ENCODE peak calls at places on chromosome 18, in nine cellular contexts. P is K562; A is AG04450; S is CD4-positive, CD25-positive, alpha-beta regulatory T cell; C is uterus; O is aorta; L is IMR-90; G is OCI-LY7; W is adrenal gland. T is an unnamed sample. For H3K9me3, the result is how much of the 10 kb centered on the place peaks cover.

GRCh38 chr18:13558132-13558531 is 168.2 kb downstream of the FAM210A start:
- DNase-seq in G (peak), S (no peak), A (no peak), P (peak), W (no peak), C (no peak), L (peak), O (no peak), T (peak)

GRCh38 chr18:27750014-27750413 is 426.9 kb downstream of the CDH2 start:
- DNase-seq in G (peak), P (no peak), O (no peak), W (peak), C (no peak), L (peak), S (no peak), A (no peak), T (no peak)

GRCh38 chr18:22282311-22283235 is 113.2 kb downstream of the GATA6 start:
- DNase-seq in L (peak), P (no peak), A (peak), W (no peak), C (no peak), S (peak), G (no peak), O (no peak), T (no peak)

GRCh38 chr18:48345596-48345995 is 63.6 kb downstream of the ZBTB7C start:
- DNase-seq in L (peak), W (no peak), S (no peak), C (no peak), O (no peak), P (no peak), G (no peak), A (no peak), T (no peak)

GRCh38 chr18:55302337-55302833 is 285.6 kb downstream of the TCF4 start:
- DNase-seq in L (peak), C (no peak), O (no peak), A (no peak), G (no peak), P (no peak), W (no peak), S (no peak), T (no peak)

GRCh38 chr18:44602380-44602779 is 78.3 kb upstream of the SETBP1 start:
- DNase-seq in S (no peak), C (no peak), P (no peak), G (no peak), W (no peak), L (no peak), A (no peak), O (no peak), T (no peak)

GRCh38 chr18:741931-742512 is 29.6 kb upstream of the ENOSF1 start:
- DNase-seq in W (no peak), C (no peak), P (peak), A (peak), O (no peak), S (peak), L (peak), G (peak), T (no peak)

GRCh38 chr18:10727477-10727876 is 201.7 kb downstream of the NAPG start:
- DNase-seq in W (no peak), P (no peak), L (peak), G (no peak), C (no peak), A (no peak), S (no peak), O (no peak), T (no peak)

GRCh38 chr18:39675916-39676315 is 2110.3 kb upstream of the CELF4 start:
- DNase-seq in W (no peak), A (no peak), L (no peak), P (no peak), O (no peak), G (no peak), S (no peak), C (no peak), T (no peak)

GRCh38 chr18:46917108-46917807 is at the start of the genes KATNAL2 and PIAS2:
- DNase-seq in S (peak), W (peak), O (peak), C (peak), G (peak), A (no peak), P (peak), L (peak), T (peak)

GRCh38 chr18:11963991-11964484 is 17.3 kb upstream of the IMPA2 start:
- DNase-seq in O (no peak), S (no peak), C (peak), L (peak), P (peak), W (no peak), A (no peak), G (no peak), T (no peak)

GRCh38 chr18:45413180-45413836 is 202.0 kb upstream of the SLC14A2 start:
- DNase-seq in O (no peak), C (no peak), W (no peak), G (no peak), P (no peak), S (no peak), A (no peak), L (no peak), T (no peak)

GRCh38 chr18:28984731-28985130 is 807.8 kb upstream of the CDH2 start:
- DNase-seq in L (peak), A (no peak), O (no peak), W (no peak), S (no peak), G (no peak), P (no peak), C (no peak), T (no peak)

GRCh38 chr18:46474487-46475366 is 182.3 kb downstream of the LOXHD1 start:
- DNase-seq in S (no peak), L (no peak), W (no peak), G (no peak), P (no peak), O (no peak), C (no peak), A (no peak), T (no peak)

GRCh38 chr18:50560681-50561629 is 1.1 kb downstream of the MAPK4 start:
- DNase-seq in A (no peak), C (no peak), L (no peak), P (no peak), S (no peak), W (peak), G (no peak), O (no peak), T (no peak)

GRCh38 chr18:12679183-12679786 is 21.4 kb upstream of the SPIRE1 start:
- DNase-seq in L (peak), P (peak), W (peak), G (no peak), A (no peak), O (peak), C (peak), S (no peak), T (peak)

GRCh38 chr18:48832961-48833700 is 117.6 kb downstream of the SMAD7 start:
- DNase-seq in O (peak), G (no peak), S (no peak), L (peak), C (peak), A (no peak), P (no peak), W (peak), T (peak)

GRCh38 chr18:75162467-75162866 is 46.5 kb downstream of the PTGR3 start:
- DNase-seq in O (no peak), L (peak), P (no peak), S (no peak), A (no peak), W (no peak), C (no peak), G (no peak), T (peak)

GRCh38 chr18:54528942-54529376 is 62.1 kb upstream of the DYNAP start:
- DNase-seq in P (no peak), C (no peak), A (no peak), S (no peak), G (no peak), O (no peak), W (no peak), L (no peak), T (no peak)

GRCh38 chr18:36757081-36757480 is 71.7 kb downstream of the TPGS2 start:
- DNase-seq in A (peak), S (no peak), P (peak), O (no peak), W (peak), C (no peak), L (peak), G (peak), T (no peak)

GRCh38 chr18:10421859-10422258 is 32.6 kb upstream of the APCDD1 start:
- DNase-seq in O (no peak), G (no peak), L (peak), S (no peak), C (no peak), W (no peak), A (no peak), P (no peak), T (no peak)

GRCh38 chr18:24992491-24992890 is 359.5 kb downstream of the ZNF521 start:
- DNase-seq in L (peak), S (no peak), W (no peak), C (no peak), O (no peak), A (no peak), G (no peak), P (no peak), T (no peak)

GRCh38 chr18:46009158-46009866 is 42.2 kb upstream of the EPG5 start:
- DNase-seq in P (no peak), S (no peak), C (no peak), O (no peak), L (no peak), A (no peak), W (no peak), G (no peak), T (no peak)

GRCh38 chr18:50665015-50665414 is 105.1 kb downstream of the MAPK4 start:
- DNase-seq in C (no peak), P (no peak), L (no peak), O (no peak), S (no peak), G (no peak), A (no peak), W (no peak), T (no peak)

GRCh38 chr18:52588916-52589315 is 248.9 kb downstream of the DCC start:
- DNase-seq in W (no peak), L (peak), G (no peak), S (no peak), P (no peak), A (peak), C (no peak), O (no peak), T (no peak)

GRCh38 chr18:26005950-26006349 is 84.5 kb downstream of the SS18 start:
- DNase-seq in O (no peak), L (no peak), P (no peak), G (no peak), S (no peak), W (no peak), C (no peak), A (no peak), T (no peak)

GRCh38 chr18:4063545-4063944 is 391.6 kb downstream of the DLGAP1 start:
- DNase-seq in L (no peak), A (no peak), W (no peak), P (no peak), G (no peak), C (no peak), S (no peak), O (no peak), T (no peak)

GRCh38 chr18:11504962-11505361 is 104.4 kb upstream of the SLC35G4 start:
- DNase-seq in A (no peak), L (no peak), C (no peak), W (no peak), S (no peak), G (no peak), O (no peak), P (no peak), T (no peak)

GRCh38 chr18:24923138-24923537 is 428.8 kb downstream of the ZNF521 start:
- DNase-seq in L (no peak), O (no peak), S (no peak), C (no peak), W (no peak), G (peak), P (no peak), A (no peak), T (no peak)

GRCh38 chr18:49206717-49207116 is 253.7 kb downstream of the DYM start:
- DNase-seq in W (no peak), O (no peak), P (no peak), A (no peak), L (peak), C (no peak), S (no peak), G (peak), T (no peak)

GRCh38 chr18:46481048-46481846 is 175.8 kb downstream of the LOXHD1 start:
- DNase-seq in G (peak), O (no peak), P (peak), S (peak), W (peak), C (no peak), L (peak), A (peak), T (peak)

GRCh38 chr18:59918320-59918755 is 18.5 kb downstream of the PMAIP1 start:
- DNase-seq in O (no peak), P (peak), L (peak), S (no peak), A (no peak), C (no peak), W (peak), G (peak), T (no peak)

GRCh38 chr18:74698881-74699280 is 101.2 kb downstream of the ZNF407 start:
- DNase-seq in G (no peak), C (no peak), A (no peak), W (no peak), L (no peak), P (no peak), O (no peak), S (no peak), T (no peak)

GRCh38 chr18:26036635-26037034 is 53.8 kb downstream of the SS18 start:
- DNase-seq in S (no peak), O (no peak), C (no peak), G (no peak), A (no peak), P (no peak), W (no peak), L (no peak), T (no peak)

GRCh38 chr18:60259052-60259681 is 113.4 kb downstream of the MC4R start:
- DNase-seq in L (peak), C (no peak), G (peak), P (no peak), W (no peak), O (no peak), A (no peak), S (no peak), T (no peak)

GRCh38 chr18:44759925-44760342 is 79.2 kb downstream of the SETBP1 start:
- DNase-seq in S (no peak), C (no peak), W (no peak), P (no peak), L (no peak), O (no peak), A (no peak), G (peak), T (no peak)

GRCh38 chr18:39424261-39424660 is 1858.7 kb upstream of the CELF4 start:
- DNase-seq in G (no peak), O (no peak), L (no peak), P (no peak), S (no peak), C (no peak), W (no peak), A (no peak), T (no peak)

DNA sequence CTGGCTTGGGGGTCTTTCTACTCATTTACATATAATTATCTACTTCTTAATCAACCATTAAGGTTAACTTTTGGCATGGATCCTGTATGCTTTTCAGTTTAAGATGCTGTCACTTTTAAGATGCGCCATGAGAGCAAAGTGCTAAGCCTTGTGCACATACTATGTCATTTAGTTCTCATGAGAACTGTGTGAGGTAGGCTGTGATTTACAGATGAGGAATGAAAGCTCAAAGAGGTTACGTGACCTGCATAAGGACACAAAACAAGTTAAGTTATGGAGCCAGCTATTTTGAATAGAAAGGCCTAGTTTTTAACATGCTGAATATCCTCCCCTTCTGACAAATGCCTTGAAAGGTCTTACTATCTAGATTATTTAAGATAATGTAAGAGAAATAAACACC is 4.2 kb downstream of the NEDD4L start:
- DNase-seq in A (no peak), W (no peak), L (peak), G (no peak), C (no peak), S (no peak), O (no peak), P (no peak), T (no peak)
- H3K27ac ChIP-seq in A (no peak), W (no peak), L (no peak), G (no peak), C (no peak), S (no peak), O (no peak), P (no peak), T (no peak)

DNA sequence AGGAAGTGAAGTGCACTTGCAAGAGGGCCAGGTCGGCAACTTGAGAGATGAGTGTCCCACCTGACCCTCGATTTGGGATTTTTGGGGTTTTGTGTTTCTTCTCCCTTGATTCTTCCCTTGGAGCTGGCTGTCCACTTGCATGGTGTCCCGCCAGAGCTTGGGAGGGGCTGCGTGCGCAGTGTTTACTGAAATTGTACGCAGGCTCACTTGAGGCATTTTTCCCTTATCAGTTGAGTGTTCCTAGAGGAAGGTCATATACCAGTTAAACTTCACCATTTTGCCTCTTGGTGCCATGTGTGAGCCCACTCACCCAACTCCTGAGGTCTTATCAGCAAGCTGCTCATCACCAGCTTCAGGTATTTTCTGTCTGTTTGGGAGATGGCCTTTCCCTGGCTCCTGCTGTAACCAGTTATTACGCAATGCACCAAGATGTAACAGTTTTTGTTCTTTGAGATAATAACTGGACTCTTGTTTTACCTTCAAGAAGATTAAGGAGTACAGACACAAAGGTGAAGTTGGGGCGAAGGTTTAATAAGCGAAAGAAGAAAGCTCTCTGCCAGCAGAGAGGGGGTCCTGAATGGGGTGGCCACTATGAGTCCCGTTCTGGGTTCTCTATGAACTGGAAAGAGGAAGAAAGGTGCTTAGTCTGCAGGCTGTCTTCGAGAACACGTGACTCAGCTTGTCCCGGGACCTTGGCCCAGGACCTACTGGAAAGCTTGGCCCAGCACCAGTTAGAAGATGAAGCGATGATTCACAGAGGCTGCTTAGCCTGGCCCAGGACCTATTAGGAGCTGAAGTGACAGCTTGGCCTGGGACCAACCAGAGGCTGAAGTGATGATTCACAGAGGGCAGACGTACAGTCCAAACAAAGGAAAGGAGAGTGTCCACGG is 21.5 kb upstream of the TXNL4A start:
- DNase-seq in C (peak), A (peak), G (no peak), O (peak), S (no peak), W (peak), L (peak), P (peak), T (peak)
- H3K9me3 ChIP-seq in C (under half), A (under half), G (under half), O (under half), S (under half), W (under half), L (under half), P (under half), T (under half)

GRCh38 chr18:79589601-79590091 is 90.0 kb upstream of the CTDP1 start:
- DNase-seq in W (no peak), G (no peak), S (no peak), L (no peak), A (no peak), P (no peak), C (no peak), O (peak), T (no peak)
- H3K4me3 ChIP-seq in W (no peak), G (no peak), S (no peak), L (no peak), A (no peak), P (no peak), C (no peak), O (no peak), T (no peak)

GRCh38 chr18:23353459-23353858 is 99.6 kb upstream of the RIOK3 start:
- DNase-seq in W (no peak), A (no peak), S (no peak), O (no peak), C (no peak), P (no peak), G (no peak), L (no peak), T (no peak)

GRCh38 chr18:23356416-23356815 is 96.7 kb upstream of the RIOK3 start:
- DNase-seq in W (no peak), P (no peak), C (no peak), S (no peak), A (no peak), O (no peak), G (no peak), L (no peak), T (no peak)

GRCh38 chr18:23355206-23355605 is 97.9 kb upstream of the RIOK3 start:
- DNase-seq in W (peak), C (no peak), O (peak), A (no peak), S (no peak), L (no peak), G (no peak), P (no peak), T (no peak)

GRCh38 chr18:23354625-23355024 is 98.5 kb upstream of the RIOK3 start:
- DNase-seq in P (peak), G (no peak), S (no peak), A (no peak), C (no peak), L (peak), O (no peak), W (no peak), T (no peak)

GRCh38 chr18:23352042-23352441 is 101.0 kb upstream of the RIOK3 start:
- DNase-seq in G (no peak), W (no peak), O (no peak), A (no peak), L (no peak), C (no peak), S (no peak), P (no peak), T (no peak)
- H3K27ac ChIP-seq in G (no peak), W (no peak), O (no peak), A (no peak), L (no peak), C (no peak), S (no peak), P (no peak), T (no peak)

DNA sequence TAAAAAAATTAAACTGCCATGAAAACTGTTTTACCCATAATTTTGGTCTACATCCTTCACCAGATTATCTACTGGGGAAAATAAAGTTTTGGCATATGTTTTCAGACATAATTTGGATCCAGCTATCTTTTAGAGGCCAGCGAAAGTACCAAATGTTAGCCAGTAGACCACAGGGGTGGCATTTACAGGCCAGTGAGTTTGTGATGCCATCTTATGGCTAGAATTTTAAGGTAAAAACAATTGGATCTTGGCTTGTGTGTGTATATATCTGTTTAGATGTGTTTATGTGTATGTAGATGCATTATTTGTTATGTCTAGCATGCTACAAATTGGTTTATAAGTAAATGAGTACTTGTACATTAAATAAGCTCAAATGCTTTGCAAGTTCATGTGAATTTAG is 322.6 kb downstream of the ASXL3 start:
- DNase-seq in A (no peak), W (no peak), O (no peak), C (no peak), P (no peak), S (no peak), L (no peak), G (no peak), T (no peak)
- H3K9me3 ChIP-seq in A (under half), W (under half), O (under half), C (under half), P (under half), S (under half), L (under half), G (under half), T (under half)

DNA sequence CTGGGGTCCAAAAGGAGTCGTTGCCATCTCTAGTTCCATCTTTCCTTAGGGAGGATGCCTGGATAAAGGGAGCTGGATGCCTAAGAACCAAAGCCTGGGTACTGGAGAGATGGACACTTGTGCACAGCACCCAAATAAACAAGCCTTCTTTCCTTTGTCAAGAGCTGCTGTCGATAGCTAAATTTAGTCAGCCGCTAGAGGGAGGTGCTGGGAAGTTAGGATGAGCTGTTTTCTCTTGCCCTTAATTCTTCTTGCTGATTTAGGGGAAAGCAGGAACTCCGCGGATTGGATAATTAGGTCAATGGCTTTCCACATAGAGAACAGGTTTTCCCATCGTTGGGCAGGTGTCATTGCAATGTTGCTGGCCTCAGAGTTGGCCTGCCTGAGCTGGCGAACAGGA is 30.9 kb upstream of the SERPINB12 start:
- DNase-seq in P (peak), S (no peak), G (peak), L (peak), W (peak), C (no peak), O (no peak), A (peak), T (no peak)
- H3K4me3 ChIP-seq in P (no peak), S (no peak), G (no peak), L (no peak), W (no peak), C (no peak), O (no peak), A (no peak), T (no peak)